ENCODE peak calls at places on chromosomes 2 and 18, in six cellular contexts. One of them, this sample, is unnamed.

GRCh38 chr18:43886341-43886740 is 609.1 kb upstream of the SYT4 start:
- DNase-seq in coronary artery: no peak
- DNase-seq in heart left ventricle: no peak
- DNase-seq in GM10248: no peak
- DNase-seq in CD4-positive, alpha-beta T cell: no peak
- DNase-seq in WTC11: no peak
- DNase-seq in this sample: no peak

GRCh38 chr2:16774980-16775963 is 109.6 kb upstream of the CYRIA start:
- DNase-seq in coronary artery: no peak
- DNase-seq in heart left ventricle: no peak
- DNase-seq in GM10248: no peak
- DNase-seq in CD4-positive, alpha-beta T cell: no peak
- DNase-seq in WTC11: peak
- DNase-seq in this sample: no peak

GRCh38 chr2:239952665-239953417 is 72.3 kb downstream of the NDUFA10 start:
- DNase-seq in coronary artery: no peak
- DNase-seq in heart left ventricle: no peak
- DNase-seq in GM10248: no peak
- DNase-seq in CD4-positive, alpha-beta T cell: no peak
- DNase-seq in WTC11: no peak
- DNase-seq in this sample: no peak

GRCh38 chr2:66270247-66270646 is 164.7 kb upstream of the MEIS1 start:
- DNase-seq in coronary artery: no peak
- DNase-seq in heart left ventricle: no peak
- DNase-seq in GM10248: no peak
- DNase-seq in CD4-positive, alpha-beta T cell: no peak
- DNase-seq in WTC11: no peak
- DNase-seq in this sample: no peak

GRCh38 chr2:30915485-30915884 is 108.2 kb upstream of the CAPN13 start:
- DNase-seq in coronary artery: no peak
- DNase-seq in heart left ventricle: peak
- DNase-seq in GM10248: no peak
- DNase-seq in CD4-positive, alpha-beta T cell: no peak
- DNase-seq in WTC11: peak
- DNase-seq in this sample: no peak

GRCh38 chr2:148615446-148615845 is 29.1 kb upstream of the EPC2 start:
- DNase-seq in coronary artery: no peak
- DNase-seq in heart left ventricle: no peak
- DNase-seq in GM10248: no peak
- DNase-seq in CD4-positive, alpha-beta T cell: no peak
- DNase-seq in WTC11: no peak
- DNase-seq in this sample: no peak

GRCh38 chr2:41966431-41966893 is 81.4 kb upstream of the PKDCC start:
- DNase-seq in coronary artery: peak
- DNase-seq in heart left ventricle: peak
- DNase-seq in GM10248: no peak
- DNase-seq in CD4-positive, alpha-beta T cell: no peak
- DNase-seq in WTC11: no peak
- DNase-seq in this sample: no peak

GRCh38 chr18:36396190-36396589 is 98.7 kb downstream of the FHOD3 start:
- DNase-seq in coronary artery: no peak
- DNase-seq in heart left ventricle: no peak
- DNase-seq in GM10248: no peak
- DNase-seq in CD4-positive, alpha-beta T cell: no peak
- DNase-seq in WTC11: no peak
- DNase-seq in this sample: no peak

GRCh38 chr18:63025251-63025710 is 294.3 kb downstream of the BCL2 start:
- DNase-seq in coronary artery: no peak
- DNase-seq in heart left ventricle: no peak
- DNase-seq in GM10248: no peak
- DNase-seq in CD4-positive, alpha-beta T cell: no peak
- DNase-seq in WTC11: peak
- DNase-seq in this sample: no peak

GRCh38 chr18:29241199-29241598 is 1064.3 kb upstream of the CDH2 start:
- DNase-seq in coronary artery: no peak
- DNase-seq in heart left ventricle: no peak
- DNase-seq in GM10248: no peak
- DNase-seq in CD4-positive, alpha-beta T cell: no peak
- DNase-seq in WTC11: no peak
- DNase-seq in this sample: no peak

GRCh38 chr2:66456183-66457041 is 21.5 kb downstream of the MEIS1 start:
- DNase-seq in coronary artery: no peak
- DNase-seq in heart left ventricle: no peak
- DNase-seq in GM10248: no peak
- DNase-seq in CD4-positive, alpha-beta T cell: no peak
- DNase-seq in WTC11: no peak
- DNase-seq in this sample: no peak

GRCh38 chr2:167510071-167510759 is 621.9 kb downstream of the XIRP2 start:
- DNase-seq in coronary artery: no peak
- DNase-seq in heart left ventricle: no peak
- DNase-seq in GM10248: no peak
- DNase-seq in CD4-positive, alpha-beta T cell: no peak
- DNase-seq in WTC11: no peak
- DNase-seq in this sample: no peak

GRCh38 chr18:63074987-63075404 is 244.6 kb downstream of the BCL2 start:
- DNase-seq in coronary artery: peak
- DNase-seq in heart left ventricle: peak
- DNase-seq in GM10248: peak
- DNase-seq in CD4-positive, alpha-beta T cell: peak
- DNase-seq in WTC11: peak
- DNase-seq in this sample: peak

GRCh38 chr18:32219431-32219830 is 29.6 kb downstream of the MEP1B start:
- DNase-seq in coronary artery: no peak
- DNase-seq in heart left ventricle: no peak
- DNase-seq in GM10248: no peak
- DNase-seq in CD4-positive, alpha-beta T cell: no peak
- DNase-seq in WTC11: no peak
- DNase-seq in this sample: no peak

GRCh38 chr2:97267411-97268074 is 154.6 kb downstream of the ANKRD36 start:
- DNase-seq in coronary artery: peak
- DNase-seq in heart left ventricle: no peak
- DNase-seq in GM10248: peak
- DNase-seq in CD4-positive, alpha-beta T cell: no peak
- DNase-seq in WTC11: no peak
- DNase-seq in this sample: no peak

GRCh38 chr2:109173311-109174171 is 44.5 kb downstream of the SH3RF3 start:
- DNase-seq in coronary artery: peak
- DNase-seq in heart left ventricle: peak
- DNase-seq in GM10248: no peak
- DNase-seq in CD4-positive, alpha-beta T cell: no peak
- DNase-seq in WTC11: no peak
- DNase-seq in this sample: no peak

GRCh38 chr2:232339121-232340081 is 39.1 kb upstream of the ALPP start:
- DNase-seq in coronary artery: no peak
- DNase-seq in heart left ventricle: no peak
- DNase-seq in GM10248: no peak
- DNase-seq in CD4-positive, alpha-beta T cell: no peak
- DNase-seq in WTC11: peak
- DNase-seq in this sample: no peak

GRCh38 chr2:871926-872680 is 78.5 kb upstream of the SNTG2 start:
- DNase-seq in coronary artery: peak
- DNase-seq in heart left ventricle: no peak
- DNase-seq in GM10248: no peak
- DNase-seq in CD4-positive, alpha-beta T cell: no peak
- DNase-seq in WTC11: no peak
- DNase-seq in this sample: no peak

GRCh38 chr2:151363709-151364108 is 6.3 kb downstream of the TNFAIP6 start:
- DNase-seq in coronary artery: no peak
- DNase-seq in heart left ventricle: peak
- DNase-seq in GM10248: peak
- DNase-seq in CD4-positive, alpha-beta T cell: no peak
- DNase-seq in WTC11: no peak
- DNase-seq in this sample: peak

GRCh38 chr18:457120-457519 is 43.4 kb downstream of the COLEC12 start:
- DNase-seq in coronary artery: no peak
- DNase-seq in heart left ventricle: peak
- DNase-seq in GM10248: no peak
- DNase-seq in CD4-positive, alpha-beta T cell: no peak
- DNase-seq in WTC11: no peak
- DNase-seq in this sample: no peak

GRCh38 chr18:25737710-25738251 is 352.6 kb downstream of the SS18 start:
- DNase-seq in coronary artery: no peak
- DNase-seq in heart left ventricle: no peak
- DNase-seq in GM10248: no peak
- DNase-seq in CD4-positive, alpha-beta T cell: no peak
- DNase-seq in WTC11: no peak
- DNase-seq in this sample: no peak

GRCh38 chr18:58241026-58241679 is 197.1 kb downstream of the NEDD4L start:
- DNase-seq in coronary artery: no peak
- DNase-seq in heart left ventricle: no peak
- DNase-seq in GM10248: no peak
- DNase-seq in CD4-positive, alpha-beta T cell: no peak
- DNase-seq in WTC11: no peak
- DNase-seq in this sample: no peak

DNA sequence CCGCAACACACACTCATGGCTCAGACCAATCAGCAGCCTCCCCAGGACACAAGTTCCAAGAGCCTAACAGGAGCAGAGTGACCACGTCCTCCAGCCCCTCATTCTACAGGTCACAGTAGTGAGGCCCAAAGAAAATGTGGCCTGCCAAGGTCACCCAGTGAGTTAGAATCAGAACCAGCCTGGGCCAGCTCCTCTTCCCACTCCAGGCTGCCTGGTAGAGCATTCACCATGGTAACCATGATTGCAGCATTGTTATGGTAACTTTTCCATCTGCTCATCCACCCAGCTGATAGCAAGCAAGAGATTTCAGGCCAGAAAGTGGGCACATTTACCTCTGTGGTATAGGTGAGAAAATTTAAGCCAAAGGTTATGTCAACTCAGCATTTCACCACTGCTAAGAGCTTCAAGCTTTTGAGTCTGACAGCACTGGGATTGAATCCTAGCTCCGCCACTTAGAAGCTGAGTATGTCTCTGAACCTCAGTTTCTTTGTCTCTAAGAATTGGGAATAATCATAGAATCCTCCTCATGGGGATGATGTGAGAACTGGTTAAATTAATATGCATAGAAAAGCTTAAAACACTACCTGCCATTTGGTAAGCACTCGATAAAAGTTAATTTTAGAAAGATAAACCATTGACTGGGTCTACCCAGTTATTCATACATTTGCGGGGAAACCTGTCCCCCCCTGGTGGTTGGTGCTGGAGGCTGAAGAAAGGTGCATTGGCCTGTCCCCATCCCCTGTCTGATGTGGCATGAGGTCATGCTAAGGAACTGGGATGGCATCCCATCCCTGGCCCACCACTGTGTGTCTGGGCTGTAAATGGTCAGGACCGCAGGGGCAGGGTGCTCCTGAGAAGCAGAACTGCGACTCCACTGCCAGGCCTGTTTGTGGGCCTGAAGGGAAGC is 181.5 kb downstream of the KLHL29 start:
- DNase-seq in coronary artery: no peak
- DNase-seq in heart left ventricle: no peak
- DNase-seq in GM10248: peak
- DNase-seq in CD4-positive, alpha-beta T cell: no peak
- DNase-seq in WTC11: peak
- DNase-seq in this sample: peak
- TF ChIP-seq CTCF in coronary artery: no peak
- TF ChIP-seq CTCF in heart left ventricle: peak
- TF ChIP-seq CTCF in GM10248: no peak
- TF ChIP-seq CTCF in CD4-positive, alpha-beta T cell: peak
- TF ChIP-seq CTCF in WTC11: peak
- TF ChIP-seq CTCF in this sample: no peak

GRCh38 chr2:98295721-98296414 is 50.4 kb upstream of the CNGA3 start:
- DNase-seq in coronary artery: no peak
- DNase-seq in heart left ventricle: no peak
- DNase-seq in GM10248: no peak
- DNase-seq in CD4-positive, alpha-beta T cell: no peak
- DNase-seq in WTC11: no peak
- DNase-seq in this sample: no peak

GRCh38 chr2:98296435-98296834 is 49.8 kb upstream of the CNGA3 start:
- DNase-seq in coronary artery: no peak
- DNase-seq in heart left ventricle: no peak
- DNase-seq in GM10248: no peak
- DNase-seq in CD4-positive, alpha-beta T cell: no peak
- DNase-seq in WTC11: no peak
- DNase-seq in this sample: no peak

GRCh38 chr2:98299506-98299905 is 46.8 kb upstream of the CNGA3 start:
- DNase-seq in coronary artery: no peak
- DNase-seq in heart left ventricle: no peak
- DNase-seq in GM10248: no peak
- DNase-seq in CD4-positive, alpha-beta T cell: no peak
- DNase-seq in WTC11: no peak
- DNase-seq in this sample: no peak

GRCh38 chr2:98298685-98299180 is 47.5 kb upstream of the CNGA3 start:
- DNase-seq in coronary artery: no peak
- DNase-seq in heart left ventricle: no peak
- DNase-seq in GM10248: no peak
- DNase-seq in CD4-positive, alpha-beta T cell: no peak
- DNase-seq in WTC11: no peak
- DNase-seq in this sample: no peak

GRCh38 chr2:98297817-98298684 is 48.2 kb upstream of the CNGA3 start:
- DNase-seq in coronary artery: no peak
- DNase-seq in heart left ventricle: no peak
- DNase-seq in GM10248: no peak
- DNase-seq in CD4-positive, alpha-beta T cell: no peak
- DNase-seq in WTC11: peak
- DNase-seq in this sample: no peak
- TF ChIP-seq CTCF in coronary artery: no peak
- TF ChIP-seq CTCF in heart left ventricle: no peak
- TF ChIP-seq CTCF in GM10248: no peak
- TF ChIP-seq CTCF in CD4-positive, alpha-beta T cell: no peak
- TF ChIP-seq CTCF in WTC11: peak
- TF ChIP-seq CTCF in this sample: no peak

DNA sequence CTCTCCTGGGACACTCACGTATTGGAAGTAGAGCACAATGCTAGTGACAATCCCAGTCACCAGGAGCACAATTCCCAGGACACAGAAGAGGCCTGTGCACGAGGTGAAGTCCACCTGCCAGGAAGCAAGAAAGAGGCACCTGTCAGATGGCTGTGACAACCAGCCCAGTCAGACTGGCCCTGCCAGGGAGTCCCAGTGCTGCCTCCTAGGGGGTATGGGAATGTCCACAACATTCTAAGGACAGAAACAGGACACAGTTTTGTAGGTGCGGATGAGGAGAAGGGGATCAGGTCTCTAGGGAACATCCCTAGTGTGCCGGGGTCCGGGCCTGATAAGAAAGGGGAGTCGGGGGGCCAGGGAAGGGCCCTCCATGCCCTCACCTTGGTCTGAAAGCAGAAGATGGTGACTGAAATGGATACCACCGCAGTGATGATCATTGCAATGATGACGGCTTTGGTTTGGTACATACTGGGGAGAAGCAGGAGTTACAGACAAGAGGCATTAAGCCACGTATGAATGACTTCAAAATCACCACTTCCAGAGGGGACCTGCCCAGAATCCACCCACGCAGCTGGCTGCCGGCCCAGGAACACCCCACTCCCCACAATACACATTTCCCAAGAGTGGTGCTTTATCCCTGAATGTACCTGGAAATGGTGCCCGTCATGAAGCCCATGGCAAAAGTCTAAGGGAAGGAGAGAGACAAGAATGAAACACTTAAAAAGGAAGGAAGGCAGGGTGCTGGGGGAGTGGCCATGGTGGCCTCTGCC is 6.9 kb downstream of the PNKD start:
- DNase-seq in coronary artery: no peak
- DNase-seq in heart left ventricle: no peak
- DNase-seq in GM10248: no peak
- DNase-seq in CD4-positive, alpha-beta T cell: no peak
- DNase-seq in WTC11: no peak
- DNase-seq in this sample: no peak
- TF ChIP-seq CTCF in coronary artery: no peak
- TF ChIP-seq CTCF in heart left ventricle: no peak
- TF ChIP-seq CTCF in GM10248: no peak
- TF ChIP-seq CTCF in CD4-positive, alpha-beta T cell: no peak
- TF ChIP-seq CTCF in WTC11: no peak
- TF ChIP-seq CTCF in this sample: no peak

GRCh38 chr2:132416996-132417395 is 391 bp downstream of the GPR39 start:
- DNase-seq in coronary artery: no peak
- DNase-seq in heart left ventricle: no peak
- DNase-seq in GM10248: no peak
- DNase-seq in CD4-positive, alpha-beta T cell: no peak
- DNase-seq in WTC11: no peak
- DNase-seq in this sample: no peak
- TF ChIP-seq CTCF in coronary artery: no peak
- TF ChIP-seq CTCF in heart left ventricle: no peak
- TF ChIP-seq CTCF in GM10248: no peak
- TF ChIP-seq CTCF in CD4-positive, alpha-beta T cell: no peak
- TF ChIP-seq CTCF in WTC11: no peak
- TF ChIP-seq CTCF in this sample: no peak

This sample was measured in GM20000.